ENCODE peak calls at places on chromosomes 5 and 9, in four cellular contexts. One of them, this sample, is unnamed.

GRCh38 chr9:83060557-83060956 is 2.4 kb downstream of the RASEF start:
- DNase-seq in T follicular helper cell: no peak
- DNase-seq in NAMALWA: no peak
- DNase-seq in NCI-H2107: no peak
- DNase-seq in this sample: no peak

GRCh38 chr9:123742009-123742767 is 187.7 kb downstream of the DENND1A start:
- DNase-seq in T follicular helper cell: no peak
- DNase-seq in NAMALWA: no peak
- DNase-seq in NCI-H2107: no peak
- DNase-seq in this sample: peak

GRCh38 chr9:101477736-101478135 is 42.2 kb upstream of the ALDOB start:
- DNase-seq in T follicular helper cell: no peak
- DNase-seq in NAMALWA: no peak
- DNase-seq in NCI-H2107: no peak
- DNase-seq in this sample: no peak

GRCh38 chr9:23644326-23644725 is 181.7 kb downstream of the ELAVL2 start:
- DNase-seq in T follicular helper cell: no peak
- DNase-seq in NAMALWA: no peak
- DNase-seq in NCI-H2107: no peak
- DNase-seq in this sample: no peak

GRCh38 chr5:143354025-143354424 is 49.5 kb downstream of the NR3C1 start:
- DNase-seq in T follicular helper cell: no peak
- DNase-seq in NAMALWA: no peak
- DNase-seq in NCI-H2107: no peak
- DNase-seq in this sample: no peak

GRCh38 chr5:166962470-166962869 is 1329.0 kb upstream of the WWC1 start:
- DNase-seq in T follicular helper cell: no peak
- DNase-seq in NAMALWA: no peak
- DNase-seq in NCI-H2107: no peak
- DNase-seq in this sample: peak

GRCh38 chr9:112891521-112891920 is 845 bp upstream of the SLC46A2 start:
- DNase-seq in T follicular helper cell: no peak
- DNase-seq in NAMALWA: no peak
- DNase-seq in NCI-H2107: no peak
- DNase-seq in this sample: no peak

GRCh38 chr9:70880523-70880922 is 240.9 kb downstream of the TRPM3 start:
- DNase-seq in T follicular helper cell: no peak
- DNase-seq in NAMALWA: no peak
- DNase-seq in NCI-H2107: no peak
- DNase-seq in this sample: no peak

GRCh38 chr5:155481182-155481581 is 467.6 kb downstream of the KIF4B start:
- DNase-seq in T follicular helper cell: no peak
- DNase-seq in NAMALWA: no peak
- DNase-seq in NCI-H2107: no peak
- DNase-seq in this sample: no peak

GRCh38 chr9:35728041-35728971 is 3.7 kb downstream of the TLN1 start:
- DNase-seq in T follicular helper cell: no peak
- DNase-seq in NAMALWA: peak
- DNase-seq in NCI-H2107: no peak
- DNase-seq in this sample: peak

GRCh38 chr5:15940905-15941304 is 238.7 kb downstream of the MARCHF11 start:
- DNase-seq in T follicular helper cell: no peak
- DNase-seq in NAMALWA: no peak
- DNase-seq in NCI-H2107: no peak
- DNase-seq in this sample: no peak

GRCh38 chr5:131164931-131165727 is at the start of gene HINT1:
- DNase-seq in T follicular helper cell: peak
- DNase-seq in NAMALWA: peak
- DNase-seq in NCI-H2107: peak
- DNase-seq in this sample: peak

GRCh38 chr5:169609716-169610115 is 26.1 kb downstream of the SPDL1 start:
- DNase-seq in T follicular helper cell: no peak
- DNase-seq in NAMALWA: no peak
- DNase-seq in NCI-H2107: no peak
- DNase-seq in this sample: no peak

GRCh38 chr9:132647355-132647754 is 22.4 kb downstream of the DDX31 start:
- DNase-seq in T follicular helper cell: no peak
- DNase-seq in NAMALWA: no peak
- DNase-seq in NCI-H2107: no peak
- DNase-seq in this sample: no peak

GRCh38 chr9:16871358-16872151 is 1.1 kb upstream of the BNC2 start:
- DNase-seq in T follicular helper cell: no peak
- DNase-seq in NAMALWA: no peak
- DNase-seq in NCI-H2107: no peak
- DNase-seq in this sample: peak

GRCh38 chr5:51382508-51382758 is 815 bp upstream of the ISL1 start:
- DNase-seq in T follicular helper cell: no peak
- DNase-seq in NAMALWA: no peak
- DNase-seq in NCI-H2107: no peak
- DNase-seq in this sample: no peak

GRCh38 chr9:129283705-129284606 is 105.9 kb upstream of the IER5L start:
- DNase-seq in T follicular helper cell: no peak
- DNase-seq in NAMALWA: no peak
- DNase-seq in NCI-H2107: no peak
- DNase-seq in this sample: no peak

GRCh38 chr9:129763235-129763917 is 10.5 kb upstream of the PTGES start:
- DNase-seq in T follicular helper cell: no peak
- DNase-seq in NAMALWA: no peak
- DNase-seq in NCI-H2107: no peak
- DNase-seq in this sample: no peak

GRCh38 chr9:137266162-137266527 is 11.0 kb downstream of the NELFB start:
- DNase-seq in T follicular helper cell: no peak
- DNase-seq in NAMALWA: no peak
- DNase-seq in NCI-H2107: no peak
- DNase-seq in this sample: no peak

GRCh38 chr5:124732349-124732875 is 14.0 kb downstream of the ZNF608 start:
- DNase-seq in T follicular helper cell: no peak
- DNase-seq in NAMALWA: no peak
- DNase-seq in NCI-H2107: no peak
- DNase-seq in this sample: no peak

GRCh38 chr9:98222885-98223640 is 30.6 kb upstream of the CORO2A start:
- DNase-seq in T follicular helper cell: no peak
- DNase-seq in NAMALWA: no peak
- DNase-seq in NCI-H2107: no peak
- DNase-seq in this sample: no peak

GRCh38 chr9:133982971-133983720 is 9.0 kb downstream of the VAV2 start:
- DNase-seq in T follicular helper cell: no peak
- DNase-seq in NAMALWA: no peak
- DNase-seq in NCI-H2107: no peak
- DNase-seq in this sample: peak

GRCh38 chr5:93675458-93676450 is 65.6 kb downstream of the POU5F2 start:
- DNase-seq in T follicular helper cell: no peak
- DNase-seq in NAMALWA: peak
- DNase-seq in NCI-H2107: no peak
- DNase-seq in this sample: no peak

GRCh38 chr5:141958773-141959172 is 771 bp upstream of the PCDH12 start:
- DNase-seq in T follicular helper cell: no peak
- DNase-seq in NAMALWA: no peak
- DNase-seq in NCI-H2107: no peak
- DNase-seq in this sample: no peak

GRCh38 chr5:64807505-64807904 is 38.8 kb downstream of the CWC27 start:
- DNase-seq in T follicular helper cell: no peak
- DNase-seq in NAMALWA: no peak
- DNase-seq in NCI-H2107: no peak
- DNase-seq in this sample: no peak

GRCh38 chr5:218457-219289 is 553 bp downstream of the SDHA start:
- DNase-seq in T follicular helper cell: no peak
- DNase-seq in NAMALWA: peak
- DNase-seq in NCI-H2107: no peak
- DNase-seq in this sample: peak

GRCh38 chr5:102815560-102816324 is 60.6 kb downstream of the PAM start:
- DNase-seq in T follicular helper cell: no peak
- DNase-seq in NAMALWA: peak
- DNase-seq in NCI-H2107: no peak
- DNase-seq in this sample: no peak

GRCh38 chr9:1535599-1535998 is 479.5 kb upstream of the SMARCA2 start:
- DNase-seq in T follicular helper cell: no peak
- DNase-seq in NAMALWA: no peak
- DNase-seq in NCI-H2107: no peak
- DNase-seq in this sample: no peak

GRCh38 chr5:137316346-137316736 is 182.8 kb downstream of the SPOCK1 start:
- DNase-seq in T follicular helper cell: no peak
- DNase-seq in NAMALWA: no peak
- DNase-seq in NCI-H2107: no peak
- DNase-seq in this sample: no peak

GRCh38 chr5:140322751-140323731 is 20.1 kb upstream of the PFDN1 start:
- DNase-seq in T follicular helper cell: no peak
- DNase-seq in NAMALWA: no peak
- DNase-seq in NCI-H2107: no peak
- DNase-seq in this sample: peak